ENCODE peak calls at places on chromosomes 11 and 22, in four cellular contexts. W, Y, M and Z are unnamed samples. For H3K9me3, the result is how much of the 10 kb centered on the place peaks cover.

GRCh38 chr22:42296381-42296853 is 26.0 kb upstream of the TCF20 start:
- DNase-seq in W (no peak), Y (no peak), M (no peak), Z (no peak)

GRCh38 chr11:117604349-117604995 is 192.5 kb downstream of the DSCAML1 start:
- DNase-seq in M (no peak), Y (peak), W (no peak), Z (no peak)

GRCh38 chr11:120798854-120799253 is 225.0 kb upstream of the TBCEL start:
- DNase-seq in Y (no peak), M (no peak), W (no peak), Z (peak)

GRCh38 chr11:65593518-65594414 is 1.8 kb downstream of the KCNK7 start:
- DNase-seq in W (no peak), M (peak), Y (no peak), Z (peak)

GRCh38 chr11:26583550-26583949 is 11.5 kb upstream of the MUC15 start:
- DNase-seq in W (no peak), M (no peak), Y (no peak), Z (no peak)

GRCh38 chr11:40316171-40316570 is 1143.3 kb downstream of the LRRC4C start:
- DNase-seq in W (no peak), M (no peak), Y (no peak), Z (no peak)

GRCh38 chr11:77449060-77449521 is 24.8 kb downstream of the PAK1 start:
- DNase-seq in W (no peak), Y (no peak), M (no peak), Z (no peak)

GRCh38 chr11:78420796-78421209 is 3.2 kb upstream of the GAB2 start:
- DNase-seq in W (no peak), M (no peak), Y (peak), Z (no peak)

GRCh38 chr11:113247231-113247630 is 67.2 kb upstream of the TTC12 start:
- DNase-seq in M (no peak), W (no peak), Y (no peak), Z (peak)
- H3K9me3 ChIP-seq in M (under half), W (under half), Y (under half), Z (under half)

GRCh38 chr11:60326955-60327354 is at the start of gene MS4A6E:
- DNase-seq in Y (no peak), W (no peak), M (no peak), Z (no peak)
- H3K9me3 ChIP-seq in Y (under half), W (under half), M (under half), Z (under half)

DNA sequence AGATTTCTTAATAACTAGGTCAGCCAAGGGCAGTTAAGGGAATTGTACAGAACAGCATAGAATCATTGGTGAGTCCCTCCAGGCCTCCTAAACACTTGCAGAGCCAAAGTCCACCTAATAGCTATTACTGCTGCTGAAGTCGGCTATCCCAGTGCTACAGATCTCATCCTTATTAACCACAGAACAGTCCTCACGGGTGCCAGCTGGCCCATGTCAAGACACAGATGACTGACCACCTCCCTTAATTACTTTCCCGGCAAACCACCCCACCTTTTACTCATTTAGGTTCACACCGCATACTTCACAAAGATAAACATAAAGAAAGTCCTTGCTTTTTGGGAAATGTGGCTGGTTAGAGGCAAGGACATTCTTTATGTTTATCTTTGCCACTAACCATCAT is 68.6 kb upstream of the OPCML start:
- DNase-seq in M (no peak), W (no peak), Y (no peak), Z (no peak)
- H3K9me3 ChIP-seq in M (under half), W (under half), Y (under half), Z (under half)

GRCh38 chr11:55811067-55811466 is at the start of gene OR5L1:
- DNase-seq in W (no peak), M (no peak), Y (no peak), Z (no peak)
- H3K9me3 ChIP-seq in W (under half), M (under half), Y (under half), Z (under half)

GRCh38 chr22:48572951-48573350 is 1254.7 kb downstream of the BRD1 start:
- DNase-seq in M (no peak), W (no peak), Y (no peak), Z (no peak)
- H3K9me3 ChIP-seq in M (under half), W (under half), Y (under half), Z (under half)